ENCODE peak calls at places on chromosomes 6 and 20, in six cellular contexts. One of them, this sample, is unnamed. For H3K9me3, the result is how much of the 10 kb centered on the place peaks cover.

GRCh38 chr20:17562804-17563305 is 7.0 kb upstream of the DSTN start:
- DNase-seq in mucosa of descending colon: no peak
- DNase-seq in OCI-LY7: no peak
- DNase-seq in CD8-positive, alpha-beta memory T cell: no peak
- DNase-seq in body of pancreas: peak
- DNase-seq in H9: no peak
- DNase-seq in this sample: no peak

GRCh38 chr6:44569931-44570385 is 182.5 kb downstream of the CDC5L start:
- DNase-seq in mucosa of descending colon: peak
- DNase-seq in OCI-LY7: no peak
- DNase-seq in CD8-positive, alpha-beta memory T cell: no peak
- DNase-seq in body of pancreas: peak
- DNase-seq in H9: peak
- DNase-seq in this sample: no peak

GRCh38 chr6:11354019-11354418 is 121.6 kb upstream of the NEDD9 start:
- DNase-seq in mucosa of descending colon: no peak
- DNase-seq in OCI-LY7: no peak
- DNase-seq in CD8-positive, alpha-beta memory T cell: no peak
- DNase-seq in body of pancreas: peak
- DNase-seq in H9: no peak
- DNase-seq in this sample: no peak

GRCh38 chr6:33547499-33547898 is 32.6 kb downstream of the BAK1 start:
- DNase-seq in mucosa of descending colon: no peak
- DNase-seq in OCI-LY7: no peak
- DNase-seq in CD8-positive, alpha-beta memory T cell: no peak
- DNase-seq in body of pancreas: no peak
- DNase-seq in H9: no peak
- DNase-seq in this sample: no peak

GRCh38 chr6:111808493-111808892 is 64.8 kb downstream of the FYN start:
- DNase-seq in mucosa of descending colon: no peak
- DNase-seq in OCI-LY7: no peak
- DNase-seq in CD8-positive, alpha-beta memory T cell: no peak
- DNase-seq in body of pancreas: no peak
- DNase-seq in H9: no peak
- DNase-seq in this sample: no peak

GRCh38 chr6:127737009-127737486 is 160.1 kb downstream of the C6orf58 start:
- DNase-seq in mucosa of descending colon: peak
- DNase-seq in OCI-LY7: peak
- DNase-seq in CD8-positive, alpha-beta memory T cell: no peak
- DNase-seq in body of pancreas: peak
- DNase-seq in H9: no peak
- DNase-seq in this sample: peak

GRCh38 chr20:21104466-21104761 is 1.7 kb downstream of the LINC00237 start:
- DNase-seq in mucosa of descending colon: no peak
- DNase-seq in OCI-LY7: no peak
- DNase-seq in CD8-positive, alpha-beta memory T cell: no peak
- DNase-seq in body of pancreas: no peak
- DNase-seq in H9: peak
- DNase-seq in this sample: no peak

GRCh38 chr20:34979366-34980153 is 23.9 kb downstream of the MYH7B start:
- DNase-seq in mucosa of descending colon: peak
- DNase-seq in OCI-LY7: no peak
- DNase-seq in CD8-positive, alpha-beta memory T cell: no peak
- DNase-seq in body of pancreas: no peak
- DNase-seq in H9: peak
- DNase-seq in this sample: no peak

GRCh38 chr20:6582449-6582848 is 185.0 kb upstream of the BMP2 start:
- DNase-seq in mucosa of descending colon: no peak
- DNase-seq in OCI-LY7: no peak
- DNase-seq in CD8-positive, alpha-beta memory T cell: no peak
- DNase-seq in body of pancreas: no peak
- DNase-seq in H9: no peak
- DNase-seq in this sample: no peak

GRCh38 chr6:154448448-154449096 is 61.9 kb downstream of the CNKSR3 start:
- DNase-seq in mucosa of descending colon: peak
- DNase-seq in OCI-LY7: no peak
- DNase-seq in CD8-positive, alpha-beta memory T cell: no peak
- DNase-seq in body of pancreas: peak
- DNase-seq in H9: no peak
- DNase-seq in this sample: no peak

GRCh38 chr6:103819509-103819908 is 1040.2 kb downstream of the HACE1 start:
- DNase-seq in mucosa of descending colon: no peak
- DNase-seq in OCI-LY7: no peak
- DNase-seq in CD8-positive, alpha-beta memory T cell: no peak
- DNase-seq in body of pancreas: no peak
- DNase-seq in H9: no peak
- DNase-seq in this sample: no peak

GRCh38 chr6:36610576-36611336 is 16.6 kb downstream of the SRSF3 start:
- DNase-seq in mucosa of descending colon: no peak
- DNase-seq in OCI-LY7: no peak
- DNase-seq in CD8-positive, alpha-beta memory T cell: no peak
- DNase-seq in body of pancreas: no peak
- DNase-seq in H9: no peak
- DNase-seq in this sample: no peak

GRCh38 chr6:36731622-36732310 is 34.1 kb downstream of the RAB44 start:
- DNase-seq in mucosa of descending colon: no peak
- DNase-seq in OCI-LY7: no peak
- DNase-seq in CD8-positive, alpha-beta memory T cell: no peak
- DNase-seq in body of pancreas: no peak
- DNase-seq in H9: no peak
- DNase-seq in this sample: no peak

GRCh38 chr6:93423542-93423941 is 4.2 kb upstream of the EPHA7 start:
- DNase-seq in mucosa of descending colon: peak
- DNase-seq in OCI-LY7: peak
- DNase-seq in CD8-positive, alpha-beta memory T cell: no peak
- DNase-seq in body of pancreas: peak
- DNase-seq in H9: peak
- DNase-seq in this sample: no peak

GRCh38 chr6:101597711-101598110 is 204.2 kb downstream of the GRIK2 start:
- DNase-seq in mucosa of descending colon: no peak
- DNase-seq in OCI-LY7: no peak
- DNase-seq in CD8-positive, alpha-beta memory T cell: no peak
- DNase-seq in body of pancreas: no peak
- DNase-seq in H9: no peak
- DNase-seq in this sample: no peak

GRCh38 chr20:34607066-34607465 is 48.5 kb downstream of the MAP1LC3A start:
- DNase-seq in mucosa of descending colon: no peak
- DNase-seq in OCI-LY7: no peak
- DNase-seq in CD8-positive, alpha-beta memory T cell: no peak
- DNase-seq in body of pancreas: no peak
- DNase-seq in H9: no peak
- DNase-seq in this sample: no peak

GRCh38 chr6:21198032-21198640 is 395.4 kb upstream of the SOX4 start:
- DNase-seq in mucosa of descending colon: no peak
- DNase-seq in OCI-LY7: peak
- DNase-seq in CD8-positive, alpha-beta memory T cell: no peak
- DNase-seq in body of pancreas: no peak
- DNase-seq in H9: no peak
- DNase-seq in this sample: no peak

GRCh38 chr20:17895641-17896246 is 72.8 kb downstream of the SNX5 start:
- DNase-seq in mucosa of descending colon: peak
- DNase-seq in OCI-LY7: no peak
- DNase-seq in CD8-positive, alpha-beta memory T cell: no peak
- DNase-seq in body of pancreas: peak
- DNase-seq in H9: no peak
- DNase-seq in this sample: no peak

GRCh38 chr6:149636116-149636515 is 12.4 kb downstream of the KATNA1 start:
- DNase-seq in mucosa of descending colon: no peak
- DNase-seq in OCI-LY7: no peak
- DNase-seq in CD8-positive, alpha-beta memory T cell: no peak
- DNase-seq in body of pancreas: no peak
- DNase-seq in H9: no peak
- DNase-seq in this sample: no peak

GRCh38 chr6:109442393-109442924 is 1.9 kb downstream of the SMPD2 start:
- DNase-seq in mucosa of descending colon: no peak
- DNase-seq in OCI-LY7: no peak
- DNase-seq in CD8-positive, alpha-beta memory T cell: no peak
- DNase-seq in body of pancreas: no peak
- DNase-seq in H9: no peak
- DNase-seq in this sample: no peak

GRCh38 chr6:116840091-116840490 is 11.2 kb upstream of the GPRC6A start:
- DNase-seq in mucosa of descending colon: no peak
- DNase-seq in OCI-LY7: no peak
- DNase-seq in CD8-positive, alpha-beta memory T cell: no peak
- DNase-seq in body of pancreas: no peak
- DNase-seq in H9: no peak
- DNase-seq in this sample: no peak

GRCh38 chr6:25050356-25050755 is 114.6 kb upstream of the RIPOR2 start:
- DNase-seq in mucosa of descending colon: peak
- DNase-seq in OCI-LY7: peak
- DNase-seq in CD8-positive, alpha-beta memory T cell: peak
- DNase-seq in body of pancreas: no peak
- DNase-seq in H9: no peak
- DNase-seq in this sample: peak

GRCh38 chr6:41729624-41730023 is 5.8 kb downstream of the TFEB start:
- DNase-seq in mucosa of descending colon: no peak
- DNase-seq in OCI-LY7: no peak
- DNase-seq in CD8-positive, alpha-beta memory T cell: no peak
- DNase-seq in body of pancreas: no peak
- DNase-seq in H9: peak
- DNase-seq in this sample: no peak

GRCh38 chr20:54254596-54254995 is 46.7 kb downstream of the PFDN4 start:
- DNase-seq in mucosa of descending colon: no peak
- DNase-seq in OCI-LY7: no peak
- DNase-seq in CD8-positive, alpha-beta memory T cell: no peak
- DNase-seq in body of pancreas: no peak
- DNase-seq in H9: no peak
- DNase-seq in this sample: no peak

GRCh38 chr6:43924222-43924702 is 154.3 kb downstream of the VEGFA start:
- DNase-seq in mucosa of descending colon: no peak
- DNase-seq in OCI-LY7: no peak
- DNase-seq in CD8-positive, alpha-beta memory T cell: peak
- DNase-seq in body of pancreas: peak
- DNase-seq in H9: no peak
- DNase-seq in this sample: peak

GRCh38 chr6:141421378-141421777 is 711.3 kb upstream of the GJE1 start:
- DNase-seq in mucosa of descending colon: no peak
- DNase-seq in OCI-LY7: no peak
- DNase-seq in CD8-positive, alpha-beta memory T cell: no peak
- DNase-seq in body of pancreas: no peak
- DNase-seq in H9: no peak
- DNase-seq in this sample: no peak

GRCh38 chr20:17875981-17876385 is 92.6 kb downstream of the SNX5 start:
- DNase-seq in mucosa of descending colon: no peak
- DNase-seq in OCI-LY7: no peak
- DNase-seq in CD8-positive, alpha-beta memory T cell: no peak
- DNase-seq in body of pancreas: no peak
- DNase-seq in H9: peak
- DNase-seq in this sample: no peak

GRCh38 chr6:111750753-111751684 is 122.2 kb downstream of the FYN start:
- DNase-seq in mucosa of descending colon: peak
- DNase-seq in OCI-LY7: peak
- DNase-seq in CD8-positive, alpha-beta memory T cell: peak
- DNase-seq in body of pancreas: peak
- DNase-seq in H9: peak
- DNase-seq in this sample: peak

GRCh38 chr6:15516378-15516777 is 146.4 kb downstream of the DTNBP1 start:
- DNase-seq in mucosa of descending colon: no peak
- DNase-seq in OCI-LY7: no peak
- DNase-seq in CD8-positive, alpha-beta memory T cell: no peak
- DNase-seq in body of pancreas: no peak
- DNase-seq in H9: no peak
- DNase-seq in this sample: no peak

GRCh38 chr6:36115412-36115811 is 14.9 kb upstream of the MAPK13 start:
- DNase-seq in mucosa of descending colon: no peak
- DNase-seq in OCI-LY7: no peak
- DNase-seq in CD8-positive, alpha-beta memory T cell: no peak
- DNase-seq in body of pancreas: no peak
- DNase-seq in H9: no peak
- DNase-seq in this sample: no peak

GRCh38 chr20:10609726-10610125 is 64.1 kb downstream of the JAG1 start:
- DNase-seq in mucosa of descending colon: no peak
- DNase-seq in OCI-LY7: no peak
- DNase-seq in CD8-positive, alpha-beta memory T cell: no peak
- DNase-seq in body of pancreas: no peak
- DNase-seq in H9: no peak
- DNase-seq in this sample: no peak

GRCh38 chr6:155614606-155615005 is 159.0 kb upstream of the NOX3 start:
- DNase-seq in mucosa of descending colon: no peak
- DNase-seq in OCI-LY7: no peak
- DNase-seq in CD8-positive, alpha-beta memory T cell: no peak
- DNase-seq in body of pancreas: no peak
- DNase-seq in H9: no peak
- DNase-seq in this sample: no peak
- H3K9me3 ChIP-seq in mucosa of descending colon: under half
- H3K9me3 ChIP-seq in OCI-LY7: under half
- H3K9me3 ChIP-seq in CD8-positive, alpha-beta memory T cell: under half
- H3K9me3 ChIP-seq in body of pancreas: under half
- H3K9me3 ChIP-seq in H9: under half
- H3K9me3 ChIP-seq in this sample: under half

DNA sequence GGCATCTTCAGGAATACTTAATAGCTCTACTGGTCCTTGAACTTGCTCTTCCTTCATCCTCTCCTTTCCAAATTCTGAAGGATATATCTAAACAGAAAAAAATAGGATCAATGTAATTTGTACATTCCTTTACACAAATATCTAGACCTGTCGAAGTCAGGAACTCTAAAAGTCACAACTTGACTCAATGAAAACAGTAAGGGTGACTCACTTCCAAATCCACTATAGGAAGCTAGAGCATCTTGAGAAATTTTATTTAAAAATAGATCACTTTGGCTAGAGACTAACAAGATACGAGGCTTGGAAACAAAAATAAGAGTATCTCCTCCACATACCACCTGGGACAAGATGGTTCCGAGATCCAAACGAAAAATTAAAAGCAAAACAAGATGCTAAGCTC is 12.2 kb downstream of the ESF1 start:
- DNase-seq in mucosa of descending colon: no peak
- DNase-seq in OCI-LY7: no peak
- DNase-seq in CD8-positive, alpha-beta memory T cell: no peak
- DNase-seq in body of pancreas: no peak
- DNase-seq in H9: no peak
- DNase-seq in this sample: no peak
- H3K9me3 ChIP-seq in mucosa of descending colon: under half
- H3K9me3 ChIP-seq in OCI-LY7: under half
- H3K9me3 ChIP-seq in CD8-positive, alpha-beta memory T cell: under half
- H3K9me3 ChIP-seq in body of pancreas: under half
- H3K9me3 ChIP-seq in H9: under half
- H3K9me3 ChIP-seq in this sample: under half

DNA sequence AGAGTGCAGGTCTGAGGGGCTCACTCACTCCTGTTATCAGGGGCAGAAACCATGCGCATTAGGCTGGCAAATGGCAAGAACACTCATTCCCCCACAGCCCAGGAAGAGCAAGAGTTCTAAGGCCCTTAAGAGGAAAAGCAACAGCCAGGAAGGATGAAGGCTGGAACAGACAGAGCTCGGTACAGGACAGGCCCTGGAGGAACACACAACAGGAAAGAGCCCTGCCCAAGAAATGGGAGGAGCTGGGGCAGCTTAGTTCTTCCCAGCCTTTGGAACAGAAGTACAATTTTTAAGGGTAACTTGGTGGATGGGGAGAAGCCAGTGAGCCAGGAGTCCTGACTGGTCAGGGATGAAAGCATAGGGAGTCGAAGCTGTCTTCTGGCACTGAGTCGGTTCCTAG is 32.4 kb downstream of the OR2B2 start:
- DNase-seq in mucosa of descending colon: no peak
- DNase-seq in OCI-LY7: no peak
- DNase-seq in CD8-positive, alpha-beta memory T cell: no peak
- DNase-seq in body of pancreas: no peak
- DNase-seq in H9: no peak
- DNase-seq in this sample: no peak
- H3K9me3 ChIP-seq in mucosa of descending colon: under half
- H3K9me3 ChIP-seq in OCI-LY7: under half
- H3K9me3 ChIP-seq in CD8-positive, alpha-beta memory T cell: under half
- H3K9me3 ChIP-seq in body of pancreas: under half
- H3K9me3 ChIP-seq in H9: under half
- H3K9me3 ChIP-seq in this sample: under half

GRCh38 chr20:15673206-15673605 is 900.0 kb downstream of the KIF16B start:
- DNase-seq in mucosa of descending colon: no peak
- DNase-seq in OCI-LY7: no peak
- DNase-seq in CD8-positive, alpha-beta memory T cell: no peak
- DNase-seq in body of pancreas: no peak
- DNase-seq in H9: no peak
- DNase-seq in this sample: no peak
- H3K9me3 ChIP-seq in mucosa of descending colon: under half
- H3K9me3 ChIP-seq in OCI-LY7: under half
- H3K9me3 ChIP-seq in CD8-positive, alpha-beta memory T cell: under half
- H3K9me3 ChIP-seq in body of pancreas: under half
- H3K9me3 ChIP-seq in H9: under half
- H3K9me3 ChIP-seq in this sample: under half